ENCODE peak calls at places on chromosomes 1 and 21, in seven cellular contexts. P, V, B, C, G, W and O are unnamed samples.
A peak's percentile ranks its signal among the peaks of the same experiment; 100 is the strongest.

GRCh38 chr21:38768385-38769071 is 37.2 kb upstream of the ETS2 start:
- DNase-seq in P (no peak), V (no peak), B (no peak), C (no peak), G (no peak), W (no peak), O (no peak)

GRCh38 chr1:204370176-204370575 is 10.4 kb upstream of the PLEKHA6 start:
- DNase-seq in P (no peak), V (no peak), B (no peak), C (no peak), G (no peak), W (no peak), O (no peak)

GRCh38 chr21:28068455-28069358 is 924.0 kb downstream of the LTN1 start:
- DNase-seq in P (no peak), V (no peak), B (no peak), C (no peak), G (no peak), W (no peak), O (no peak)

GRCh38 chr1:21335750-21336168 is 45.5 kb upstream of the ECE1 start:
- DNase-seq in P (peak; percentile 72), V (no peak), B (no peak), C (no peak), G (no peak), W (no peak), O (no peak)

GRCh38 chr1:209768354-209768774 is 12.5 kb downstream of the TRAF3IP3 start:
- DNase-seq in P (no peak), V (no peak), B (no peak), C (no peak), G (no peak), W (peak; percentile 63), O (no peak)

GRCh38 chr1:245301162-245301580 is 146.4 kb downstream of the KIF26B start:
- DNase-seq in P (no peak), V (no peak), B (no peak), C (no peak), G (no peak), W (no peak), O (no peak)

GRCh38 chr1:94926365-94926914 is 470 bp downstream of the CNN3 start:
- DNase-seq in P (peak; percentile 85), V (peak; percentile 25), B (peak; percentile 74), C (peak; percentile 52), G (peak; percentile 47), W (peak; percentile 46), O (peak; percentile 57)

GRCh38 chr21:24910591-24910990 is 696.7 kb downstream of the MRPL39 start:
- DNase-seq in P (no peak), V (no peak), B (no peak), C (no peak), G (no peak), W (no peak), O (no peak)

GRCh38 chr1:94246692-94247145 is 9.3 kb upstream of the ARHGAP29 start:
- DNase-seq in P (no peak), V (no peak), B (no peak), C (no peak), G (no peak), W (no peak), O (no peak)

GRCh38 chr1:7331926-7332535 is 439.1 kb upstream of the VAMP3 start:
- DNase-seq in P (no peak), V (no peak), B (no peak), C (no peak), G (no peak), W (no peak), O (no peak)

GRCh38 chr1:7261490-7261889 is 476.2 kb downstream of the CAMTA1 start:
- DNase-seq in P (no peak), V (no peak), B (no peak), C (no peak), G (no peak), W (no peak), O (no peak)

GRCh38 chr1:10541286-10541685 is 66.5 kb downstream of the PEX14 start:
- DNase-seq in P (no peak), V (no peak), B (no peak), C (no peak), G (no peak), W (no peak), O (no peak)

GRCh38 chr1:15696956-15697521 is 12.9 kb downstream of the PLEKHM2 start:
- DNase-seq in P (no peak), V (no peak), B (no peak), C (no peak), G (no peak), W (no peak), O (no peak)

GRCh38 chr1:79055856-79056255 is 49.3 kb upstream of the ADGRL4 start:
- DNase-seq in P (no peak), V (no peak), B (no peak), C (no peak), G (no peak), W (no peak), O (no peak)

GRCh38 chr21:29658177-29658933 is 281.4 kb downstream of the GRIK1 start:
- DNase-seq in P (no peak), V (no peak), B (no peak), C (no peak), G (no peak), W (no peak), O (no peak)

GRCh38 chr21:29655577-29655976 is 284.2 kb downstream of the GRIK1 start:
- DNase-seq in P (no peak), V (no peak), B (no peak), C (no peak), G (no peak), W (no peak), O (no peak)

GRCh38 chr21:29657228-29657989 is 282.4 kb downstream of the GRIK1 start:
- DNase-seq in P (no peak), V (no peak), B (no peak), C (no peak), G (no peak), W (no peak), O (no peak)

GRCh38 chr21:29654855-29655254 is 284.9 kb downstream of the GRIK1 start:
- DNase-seq in P (no peak), V (no peak), B (no peak), C (no peak), G (no peak), W (no peak), O (no peak)

GRCh38 chr21:29656504-29657227 is 283.1 kb downstream of the GRIK1 start:
- DNase-seq in P (no peak), V (no peak), B (no peak), C (no peak), G (no peak), W (no peak), O (no peak)
- TF ChIP-seq POLR2A in P (no peak), V (no peak), B (no peak), C (no peak), G (no peak), W (no peak), O (no peak)

DNA sequence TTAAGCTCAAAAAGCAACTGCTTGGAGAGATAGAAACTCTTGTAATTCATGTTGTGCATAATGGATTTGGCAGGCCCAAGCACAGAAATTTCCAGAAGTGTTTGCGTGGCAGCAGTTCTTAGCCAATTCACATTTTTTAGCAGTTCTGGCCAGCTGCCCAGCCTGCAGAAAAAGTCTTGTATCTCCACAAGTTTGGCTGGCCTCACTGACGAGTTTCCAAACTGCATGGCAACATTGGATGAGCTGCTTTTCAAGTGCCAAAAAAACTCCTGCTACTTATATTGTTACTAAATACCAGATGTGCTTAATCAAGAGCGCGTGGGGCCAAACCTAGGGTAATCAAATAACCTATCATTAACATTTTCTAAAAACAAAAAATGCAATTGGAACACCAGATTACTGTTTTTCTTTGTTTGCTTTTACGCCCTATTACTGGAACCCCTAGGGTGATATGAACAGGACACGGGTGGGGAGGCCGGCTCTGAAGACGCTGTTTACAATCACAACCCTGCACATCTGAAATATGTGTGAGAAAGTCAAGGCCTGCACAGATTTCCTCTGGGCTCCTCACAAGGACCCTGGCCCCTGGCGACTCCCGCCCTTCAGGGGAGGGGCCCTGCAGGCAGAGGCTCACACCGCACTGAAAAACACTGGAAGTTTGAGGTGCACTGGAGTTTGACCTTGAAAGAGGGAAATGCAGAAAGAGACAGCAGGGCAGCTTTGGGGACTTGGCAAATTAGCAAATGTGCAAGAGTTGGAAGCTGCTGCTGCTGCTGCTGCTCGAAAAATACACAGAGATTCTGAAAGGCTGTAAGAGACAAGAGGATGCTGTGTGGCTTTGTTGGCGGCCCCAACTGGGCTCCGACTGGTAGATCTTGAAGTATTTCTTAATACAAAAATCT is 55.2 kb upstream of the TARBP1 start:
- DNase-seq in P (peak; percentile 99), V (peak; percentile 97), B (peak; percentile 97), C (peak; percentile 94), G (no peak), W (peak; percentile 93), O (peak; percentile 97)
- TF ChIP-seq POLR2A in P (no peak), V (no peak), B (no peak), C (no peak), G (no peak), W (no peak), O (no peak)

GRCh38 chr1:19262047-19262446 is 10.4 kb downstream of the MRTO4 start:
- DNase-seq in P (no peak), V (no peak), B (no peak), C (no peak), G (no peak), W (no peak), O (no peak)

GRCh38 chr1:19258353-19258752 is 6.7 kb downstream of the MRTO4 start:
- DNase-seq in P (no peak), V (no peak), B (no peak), C (no peak), G (no peak), W (no peak), O (no peak)

GRCh38 chr1:19257178-19257914 is 5.7 kb downstream of the MRTO4 start:
- DNase-seq in P (no peak), V (no peak), B (no peak), C (no peak), G (no peak), W (no peak), O (no peak)

GRCh38 chr1:19262728-19263127 is 11.1 kb downstream of the MRTO4 start:
- DNase-seq in P (no peak), V (no peak), B (no peak), C (no peak), G (no peak), W (no peak), O (no peak)

DNA sequence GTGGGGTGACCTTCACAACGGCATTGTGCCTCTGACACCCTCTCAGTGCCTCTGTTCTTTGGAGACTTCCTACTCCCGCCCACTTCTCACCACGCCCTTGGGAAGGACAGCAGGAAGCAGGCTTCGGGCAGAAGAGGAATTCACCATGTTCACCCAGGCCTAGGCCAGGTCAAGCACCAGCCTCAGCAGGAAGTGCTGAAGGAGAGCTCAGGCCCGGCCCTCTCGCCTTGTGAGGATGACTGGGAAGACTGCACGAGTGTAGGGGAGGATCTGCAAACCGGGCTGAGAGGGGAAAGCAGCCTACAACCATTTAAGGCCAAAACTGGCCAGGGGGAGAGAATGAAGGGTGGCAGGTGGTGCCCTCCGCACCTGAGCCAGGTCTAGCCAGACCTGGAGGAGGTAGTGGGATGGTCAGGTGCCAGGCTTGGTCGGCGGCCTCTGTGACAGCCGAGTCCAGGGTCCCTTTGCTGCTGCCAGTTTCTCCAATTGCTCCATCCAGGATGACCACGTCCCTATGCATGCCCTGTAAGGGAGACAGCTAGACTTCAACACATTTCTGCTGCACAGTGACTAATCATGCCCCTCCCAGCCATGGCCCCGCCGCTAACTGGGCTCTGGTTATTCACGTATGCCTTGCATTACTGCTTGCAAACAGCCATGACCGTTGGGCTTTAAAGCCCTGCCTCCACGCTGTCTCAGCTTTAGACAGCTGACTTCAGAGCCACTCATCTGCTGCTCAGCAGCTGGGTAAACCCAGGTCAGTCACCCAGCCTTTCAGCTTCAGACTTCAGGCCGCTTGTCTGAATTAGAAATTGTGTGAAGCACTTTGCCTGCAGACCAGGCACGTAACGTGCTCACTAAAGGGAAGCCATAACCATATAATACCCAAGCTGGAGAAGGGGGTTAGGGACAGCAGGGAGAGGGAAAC is 8.9 kb downstream of the MRTO4 start:
- DNase-seq in P (no peak), V (no peak), B (no peak), C (no peak), G (no peak), W (peak; percentile 24), O (no peak)
- TF ChIP-seq POLR2A in P (no peak), V (no peak), B (no peak), C (no peak), G (no peak), W (no peak), O (no peak)

GRCh38 chr1:198669023-198669698 is 30.3 kb downstream of the PTPRC start:
- DNase-seq in P (no peak), V (no peak), B (no peak), C (no peak), G (peak; percentile 44), W (no peak), O (no peak)
- TF ChIP-seq POLR2A in P (no peak), V (no peak), B (no peak), C (no peak), G (no peak), W (no peak), O (no peak)